ENCODE peak calls at places on chromosome 19, in ten cellular contexts. T is A673, N is H7, L is uterus, X is endodermal cell, R is AG04450, I is heart right ventricle, Z is IMR-90, W is tibial nerve, O is GM12865. E is an unnamed sample.

GRCh38 chr19:18317998-18318800 is 4.7 kb downstream of the LSM4 start:
- DNase-seq in T (no peak), N (peak), L (no peak), X (no peak), R (no peak), I (peak), Z (no peak), W (no peak), O (no peak), E (no peak)

GRCh38 chr19:17560205-17560595 is 4.8 kb downstream of the COLGALT1 start:
- DNase-seq in T (no peak), N (no peak), L (peak), X (no peak), R (peak), I (no peak), Z (peak), W (no peak), O (no peak), E (no peak)

GRCh38 chr19:19740755-19741154 is 7.8 kb upstream of the ZNF14 start:
- DNase-seq in T (no peak), N (peak), L (no peak), X (no peak), R (no peak), I (no peak), Z (no peak), W (no peak), O (no peak), E (no peak)

GRCh38 chr19:36213793-36214387 is 575 bp downstream of the ZNF565 start:
- DNase-seq in T (no peak), N (no peak), L (no peak), X (no peak), R (no peak), I (no peak), Z (peak), W (no peak), O (no peak), E (no peak)

GRCh38 chr19:6216996-6217751 is 62.6 kb downstream of the MLLT1 start:
- DNase-seq in T (peak), N (peak), L (peak), X (no peak), R (no peak), I (peak), Z (peak), W (no peak), O (no peak), E (no peak)

GRCh38 chr19:46624958-46625661 is at the start of gene PTGIR:
- DNase-seq in T (no peak), N (peak), L (peak), X (no peak), R (no peak), I (peak), Z (peak), W (peak), O (peak), E (no peak)

GRCh38 chr19:23913931-23914330 is 755 bp upstream of the ZNF726 start:
- DNase-seq in T (no peak), N (no peak), L (no peak), X (no peak), R (no peak), I (no peak), Z (no peak), W (no peak), O (no peak), E (no peak)

GRCh38 chr19:18283338-18283737 is 1.9 kb upstream of the JUND start:
- DNase-seq in T (no peak), N (no peak), L (no peak), X (no peak), R (no peak), I (no peak), Z (no peak), W (no peak), O (no peak), E (no peak)

GRCh38 chr19:58392945-58393724 is 2.3 kb upstream of the RNF225 start:
- DNase-seq in T (no peak), N (no peak), L (no peak), X (peak), R (no peak), I (no peak), Z (no peak), W (no peak), O (no peak), E (no peak)

GRCh38 chr19:46928951-46929350 is 68.2 kb downstream of the ARHGAP35 start:
- DNase-seq in T (peak), N (no peak), L (no peak), X (no peak), R (no peak), I (no peak), Z (peak), W (no peak), O (no peak), E (no peak)

GRCh38 chr19:49340069-49340864 is 5.1 kb downstream of the CD37 start:
- DNase-seq in T (peak), N (peak), L (peak), X (peak), R (no peak), I (peak), Z (no peak), W (peak), O (peak), E (no peak)

GRCh38 chr19:15860522-15860921 is 37.4 kb downstream of the CYP4F2 start:
- DNase-seq in T (no peak), N (no peak), L (no peak), X (no peak), R (no peak), I (no peak), Z (no peak), W (no peak), O (no peak), E (no peak)

GRCh38 chr19:18781885-18782527 is 9.1 kb downstream of the COMP start:
- DNase-seq in T (no peak), N (no peak), L (no peak), X (no peak), R (no peak), I (no peak), Z (no peak), W (no peak), O (no peak), E (no peak)

GRCh38 chr19:12789098-12789903 is 2.0 kb upstream of the JUNB start:
- DNase-seq in T (no peak), N (no peak), L (no peak), X (no peak), R (no peak), I (no peak), Z (peak), W (no peak), O (no peak), E (no peak)

GRCh38 chr19:39542198-39542597 is 2.2 kb upstream of the EID2 start:
- DNase-seq in T (peak), N (peak), L (no peak), X (peak), R (no peak), I (no peak), Z (no peak), W (no peak), O (no peak), E (no peak)

GRCh38 chr19:31512403-31512970 is 163.3 kb upstream of the TSHZ3 start:
- DNase-seq in T (no peak), N (no peak), L (no peak), X (no peak), R (no peak), I (no peak), Z (no peak), W (no peak), O (no peak), E (no peak)

GRCh38 chr19:52566588-52566987 is 3.5 kb upstream of the ZNF701 start:
- DNase-seq in T (no peak), N (no peak), L (no peak), X (no peak), R (peak), I (no peak), Z (peak), W (no peak), O (no peak), E (no peak)

GRCh38 chr19:33486407-33486806 is 35.2 kb downstream of the PEPD start:
- DNase-seq in T (no peak), N (no peak), L (no peak), X (no peak), R (no peak), I (no peak), Z (no peak), W (no peak), O (no peak), E (no peak)

GRCh38 chr19:53994811-53995210 is 3.4 kb downstream of the CACNG6 start:
- DNase-seq in T (no peak), N (no peak), L (no peak), X (no peak), R (no peak), I (no peak), Z (peak), W (no peak), O (no peak), E (no peak)

GRCh38 chr19:18522124-18522861 is 423 bp upstream of the ELL start:
- DNase-seq in T (peak), N (peak), L (peak), X (peak), R (peak), I (peak), Z (peak), W (peak), O (peak), E (peak)

GRCh38 chr19:8342316-8342683 is 762 bp downstream of the KANK3 start:
- DNase-seq in T (no peak), N (peak), L (no peak), X (peak), R (no peak), I (no peak), Z (no peak), W (no peak), O (no peak), E (no peak)

GRCh38 chr19:18586311-18586710 is 2.3 kb upstream of the REX1BD start:
- DNase-seq in T (no peak), N (no peak), L (no peak), X (no peak), R (no peak), I (no peak), Z (no peak), W (no peak), O (peak), E (no peak)

GRCh38 chr19:19192910-19193423 is 909 bp downstream of the RFXANK start:
- DNase-seq in T (no peak), N (no peak), L (no peak), X (no peak), R (no peak), I (no peak), Z (no peak), W (no peak), O (no peak), E (no peak)

GRCh38 chr19:6041071-6041470 is 63.1 kb upstream of the RANBP3 start:
- DNase-seq in T (no peak), N (no peak), L (peak), X (no peak), R (no peak), I (no peak), Z (no peak), W (no peak), O (no peak), E (peak)

GRCh38 chr19:46016426-46017094 is 6.3 kb downstream of the PGLYRP1 start:
- DNase-seq in T (peak), N (peak), L (peak), X (peak), R (peak), I (peak), Z (peak), W (peak), O (peak), E (peak)

GRCh38 chr19:5035817-5036732 is 67.2 kb downstream of the KDM4B start:
- DNase-seq in T (no peak), N (no peak), L (no peak), X (no peak), R (no peak), I (no peak), Z (no peak), W (no peak), O (no peak), E (peak)

GRCh38 chr19:20611866-20612265 is 46.3 kb upstream of the ZNF737 start:
- DNase-seq in T (no peak), N (no peak), L (no peak), X (no peak), R (no peak), I (no peak), Z (no peak), W (no peak), O (no peak), E (no peak)

GRCh38 chr19:46731007-46731501 is 14.1 kb upstream of the PRKD2 start:
- DNase-seq in T (no peak), N (no peak), L (no peak), X (no peak), R (peak), I (no peak), Z (peak), W (no peak), O (peak), E (no peak)

GRCh38 chr19:48969276-48970138 is 4.4 kb downstream of the FTL start:
- DNase-seq in T (peak), N (peak), L (no peak), X (peak), R (no peak), I (no peak), Z (no peak), W (no peak), O (peak), E (no peak)

GRCh38 chr19:56091066-56091490 is 30.0 kb downstream of the ZNF787 start:
- DNase-seq in T (peak), N (no peak), L (no peak), X (no peak), R (no peak), I (no peak), Z (peak), W (no peak), O (no peak), E (no peak)

GRCh38 chr19:6519289-6519688 is 11.5 kb upstream of the TNFSF9 start:
- DNase-seq in T (no peak), N (no peak), L (no peak), X (no peak), R (no peak), I (no peak), Z (peak), W (no peak), O (peak), E (no peak)

GRCh38 chr19:17405250-17406038 is at the start of gene BST2:
- DNase-seq in T (peak), N (peak), L (peak), X (peak), R (no peak), I (peak), Z (peak), W (peak), O (peak), E (no peak)

DNA sequence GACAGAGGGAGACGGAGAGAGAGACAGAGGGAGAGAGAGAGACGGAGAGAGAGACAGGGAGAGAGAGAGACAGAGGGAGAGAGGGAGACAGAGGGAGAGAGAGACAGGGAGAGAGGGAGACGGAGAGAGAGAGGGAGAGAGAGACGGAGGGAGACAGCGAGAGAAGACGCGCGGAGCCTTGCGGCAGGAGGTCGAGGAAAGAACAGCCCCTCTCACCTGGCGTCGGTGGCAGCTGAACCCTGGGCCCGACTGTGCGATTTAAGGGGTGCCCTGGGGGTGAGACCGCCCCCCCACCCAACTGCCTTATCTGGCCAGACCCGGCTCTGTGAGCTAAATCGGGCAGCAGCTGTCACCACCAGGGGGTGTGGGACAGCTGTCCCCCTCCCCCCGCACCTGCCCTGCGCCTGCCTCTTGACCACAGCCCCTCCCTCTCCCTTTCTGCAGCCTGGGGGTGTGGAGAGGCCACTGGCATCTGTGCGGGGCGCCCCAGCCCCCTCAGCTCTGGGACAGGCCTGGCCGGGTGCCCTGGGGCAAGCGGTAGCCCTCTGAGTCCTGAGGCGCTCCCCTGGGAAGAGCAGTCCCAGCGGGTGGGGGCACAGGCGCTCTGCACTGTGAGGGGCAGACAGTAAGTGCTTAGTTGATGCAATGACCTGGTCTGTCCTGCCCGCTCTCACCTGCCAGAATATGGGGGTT is 10.8 kb downstream of the JOSD2 start:
- DNase-seq in T (no peak), N (peak), L (peak), X (peak), R (no peak), I (peak), Z (no peak), W (no peak), O (peak), E (peak)
- H3K4me3 ChIP-seq in T (no peak), N (peak), L (no peak), X (no peak), R (no peak), I (peak), Z (no peak), W (no peak), O (no peak), E (peak)

GRCh38 chr19:10935371-10936059 is 6.9 kb downstream of the TIMM29 start:
- DNase-seq in T (no peak), N (no peak), L (no peak), X (no peak), R (no peak), I (no peak), Z (no peak), W (no peak), O (no peak), E (no peak)

GRCh38 chr19:10936661-10937084 is 8.1 kb downstream of the TIMM29 start:
- DNase-seq in T (peak), N (peak), L (no peak), X (peak), R (peak), I (no peak), Z (peak), W (no peak), O (peak), E (no peak)
- H3K4me3 ChIP-seq in T (peak), N (no peak), L (peak), X (no peak), R (no peak), I (no peak), Z (no peak), W (no peak), O (no peak), E (no peak)

DNA sequence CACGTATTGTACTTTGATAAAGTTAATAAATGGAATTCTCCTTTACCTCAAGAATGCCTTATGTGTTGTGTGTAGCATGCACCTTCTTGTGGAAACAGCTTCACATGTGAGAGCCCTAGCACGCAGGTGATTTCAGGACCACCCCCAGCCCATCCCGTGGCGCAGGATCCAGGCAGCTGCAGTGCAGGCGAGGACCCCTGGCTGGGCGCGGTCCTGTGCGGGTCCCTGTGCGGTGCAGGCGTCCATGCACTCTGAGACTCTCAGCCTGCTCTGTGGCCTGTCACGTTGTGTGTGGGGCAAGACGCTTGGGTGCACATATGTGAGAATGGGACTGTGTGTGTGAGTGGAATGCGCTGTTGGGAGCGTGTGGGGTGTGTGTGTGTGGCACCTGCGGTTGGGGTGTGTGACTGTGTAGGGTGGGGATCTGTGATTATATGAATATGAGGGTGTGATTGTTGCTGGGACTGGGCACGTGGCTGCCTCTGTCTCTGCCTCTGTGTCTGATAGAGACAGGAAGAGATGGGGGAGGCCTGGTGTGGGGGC is 30.8 kb downstream of the WTIP start:
- DNase-seq in T (no peak), N (peak), L (no peak), X (no peak), R (no peak), I (no peak), Z (no peak), W (no peak), O (no peak), E (no peak)
- H3K4me3 ChIP-seq in T (no peak), N (no peak), L (no peak), X (no peak), R (no peak), I (no peak), Z (no peak), W (no peak), O (no peak), E (no peak)

DNA sequence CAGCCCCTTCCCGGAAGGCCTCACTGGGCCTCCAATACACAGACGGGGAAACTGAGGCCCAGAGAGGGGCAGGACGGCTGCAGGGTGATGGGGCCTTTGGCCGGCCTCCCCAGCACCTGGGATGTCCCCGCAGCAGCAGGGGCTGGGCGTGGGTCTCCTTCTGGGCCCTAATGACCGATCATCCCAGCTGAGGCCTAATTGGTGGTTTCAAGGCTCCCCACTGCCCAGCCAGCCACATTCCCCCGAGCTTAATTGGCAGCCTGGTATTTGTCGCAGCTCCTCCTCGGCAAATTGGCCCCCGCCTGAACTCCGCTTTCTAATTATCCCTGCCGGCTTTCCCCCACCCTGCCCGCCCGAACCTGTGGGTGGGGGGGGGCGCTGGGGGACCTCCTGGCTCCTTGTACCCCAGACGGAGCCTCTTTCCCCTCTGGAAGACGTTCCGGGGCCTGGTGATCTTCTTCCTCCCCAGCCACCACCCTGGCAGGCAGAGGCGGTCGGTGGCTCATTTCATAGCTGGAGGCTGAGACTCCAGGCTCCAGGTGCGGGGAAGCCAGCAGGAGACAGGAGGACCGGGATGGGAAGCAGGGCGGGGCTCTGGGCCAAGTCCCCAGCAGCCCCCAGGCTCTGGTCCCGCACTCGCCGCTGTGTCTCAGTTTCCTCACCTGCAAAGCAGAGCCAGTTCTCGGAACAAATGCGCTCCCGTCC is 27.2 kb upstream of the WDR18 start:
- DNase-seq in T (peak), N (peak), L (no peak), X (peak), R (no peak), I (no peak), Z (peak), W (no peak), O (no peak), E (no peak)
- H3K4me3 ChIP-seq in T (no peak), N (no peak), L (no peak), X (no peak), R (no peak), I (no peak), Z (no peak), W (no peak), O (no peak), E (no peak)

DNA sequence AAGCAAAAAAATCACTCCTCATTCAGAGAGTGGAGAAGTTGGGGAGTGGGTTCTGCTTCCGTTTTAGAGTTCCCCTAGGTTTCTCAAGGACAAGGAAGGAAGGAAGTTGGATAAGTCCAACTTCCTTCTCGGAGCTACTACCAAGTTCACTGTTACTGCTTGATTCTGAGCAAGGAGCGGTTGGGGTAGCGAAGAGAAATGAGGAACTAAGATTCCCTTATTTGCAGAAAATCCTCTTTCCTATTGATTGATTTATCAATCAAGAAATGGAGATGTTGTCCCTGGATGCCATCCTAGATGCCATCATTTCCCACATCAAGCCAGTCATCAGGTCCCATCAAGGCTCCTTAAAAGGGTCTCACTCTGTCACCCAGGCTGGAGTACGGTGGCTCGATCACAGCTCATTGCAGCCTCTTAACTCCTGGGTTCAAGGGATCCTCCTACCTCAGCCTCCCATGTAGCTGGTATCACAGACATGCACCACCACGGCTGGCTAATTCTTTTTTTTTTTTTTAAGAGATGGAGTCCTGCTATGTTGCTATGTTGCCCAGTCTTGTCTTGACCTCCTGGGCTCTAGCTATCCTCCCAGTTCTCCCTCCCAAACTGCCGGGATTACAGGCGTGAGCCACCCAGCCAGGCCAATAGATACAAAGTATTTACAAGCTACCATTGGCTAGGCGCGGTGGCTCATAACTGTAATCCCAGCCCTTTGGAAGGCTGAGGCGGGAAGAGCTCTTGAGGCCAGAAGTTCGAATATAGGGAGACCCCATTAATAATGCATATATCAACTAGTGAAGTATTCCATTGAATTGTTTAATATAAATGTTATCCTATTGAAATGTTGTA is 820 bp upstream of the B9D2 start:
- DNase-seq in T (no peak), N (no peak), L (no peak), X (no peak), R (no peak), I (no peak), Z (peak), W (no peak), O (peak), E (no peak)
- H3K4me3 ChIP-seq in T (peak), N (peak), L (peak), X (peak), R (peak), I (peak), Z (peak), W (peak), O (peak), E (peak)

GRCh38 chr19:38004100-38004504 is 97.1 kb downstream of the SIPA1L3 start:
- DNase-seq in T (no peak), N (no peak), L (no peak), X (no peak), R (no peak), I (no peak), Z (no peak), W (no peak), O (no peak), E (no peak)
- H3K4me3 ChIP-seq in T (peak), N (peak), L (peak), X (peak), R (peak), I (peak), Z (peak), W (peak), O (peak), E (peak)

E was measured in dorsolateral prefrontal cortex.